ENCODE peak calls at places on chromosomes 6 and 20, in eight cellular contexts. Q is keratinocyte, D is choroid plexus epithelial cell, O is AG09319, V is upper lobe of left lung, Y is left ventricle myocardium inferior, P is ascending aorta, R is thyroid gland. N is an unnamed sample.

GRCh38 chr20:25077610-25078169 is 4.3 kb downstream of the VSX1 start:
- DNase-seq in D (peak), V (peak), Y (no peak), Q (no peak), P (no peak), O (no peak), R (no peak), N (no peak)

GRCh38 chr6:42352856-42353564 is 98.7 kb downstream of the TRERF1 start:
- DNase-seq in V (no peak), Q (peak), D (peak), P (no peak), O (no peak), Y (no peak), R (no peak), N (no peak)

GRCh38 chr6:145964948-145965366 is 799 bp upstream of the SHPRH start:
- DNase-seq in D (no peak), R (no peak), Y (no peak), Q (no peak), V (no peak), P (no peak), O (no peak), N (no peak)

GRCh38 chr20:54093423-54094267 is 23.3 kb upstream of the BCAS1 start:
- DNase-seq in Q (no peak), Y (no peak), V (no peak), D (no peak), O (no peak), P (no peak), R (no peak), N (no peak)

GRCh38 chr6:73672290-73672689 is 18.5 kb upstream of the SLC17A5 start:
- DNase-seq in O (no peak), P (no peak), Q (no peak), Y (no peak), D (no peak), R (no peak), V (no peak), N (no peak)

GRCh38 chr20:4919047-4919704 is 82.1 kb downstream of the SLC23A2 start:
- DNase-seq in R (peak), Y (no peak), V (no peak), O (no peak), D (no peak), P (no peak), Q (no peak), N (no peak)

GRCh38 chr6:87832025-87832825 is 130.2 kb upstream of the AKIRIN2 start:
- DNase-seq in Y (no peak), D (peak), Q (no peak), P (no peak), R (no peak), V (no peak), O (no peak), N (no peak)

GRCh38 chr6:41732601-41733348 is 2.6 kb downstream of the TFEB start:
- DNase-seq in P (no peak), R (peak), Y (no peak), O (no peak), Q (no peak), V (no peak), D (peak), N (no peak)

GRCh38 chr20:18773566-18773965 is 40.0 kb upstream of the SCP2D1 start:
- DNase-seq in Y (no peak), D (no peak), R (no peak), O (no peak), V (no peak), Q (no peak), P (no peak), N (no peak)

GRCh38 chr20:42530855-42531674 is 658.6 kb downstream of the PTPRT start:
- DNase-seq in P (no peak), V (no peak), O (no peak), R (no peak), Y (no peak), D (peak), Q (no peak), N (no peak)

GRCh38 chr6:100217225-100217624 is 223.2 kb upstream of the MCHR2 start:
- DNase-seq in Q (no peak), D (peak), Y (no peak), V (no peak), O (no peak), P (no peak), R (no peak), N (no peak)

GRCh38 chr6:126040826-126041225 is 54.5 kb downstream of the TRMT11 start:
- DNase-seq in D (peak), Y (no peak), V (peak), O (no peak), R (no peak), Q (no peak), P (no peak), N (no peak)

GRCh38 chr6:163814494-163815364 is 400.2 kb downstream of the QKI start:
- DNase-seq in O (peak), Y (no peak), R (no peak), D (peak), P (no peak), Q (no peak), V (no peak), N (no peak)

GRCh38 chr6:15464211-15464725 is 198.6 kb downstream of the DTNBP1 start:
- DNase-seq in D (peak), R (no peak), V (no peak), Y (no peak), O (no peak), P (no peak), Q (no peak), N (no peak)

GRCh38 chr6:170235726-170236125 is 55.2 kb downstream of the DLL1 start:
- DNase-seq in V (no peak), Y (no peak), P (no peak), D (no peak), R (no peak), Q (no peak), O (no peak), N (no peak)

GRCh38 chr6:13924146-13924948 is 405 bp upstream of the RNF182 start:
- DNase-seq in Q (no peak), P (peak), R (peak), O (no peak), V (peak), D (peak), Y (peak), N (no peak)

GRCh38 chr6:13120483-13121482 is 207.6 kb downstream of the TBC1D7 start:
- DNase-seq in V (no peak), Q (no peak), O (no peak), P (no peak), R (peak), Y (peak), D (no peak), N (no peak)

GRCh38 chr6:19538086-19538485 is 299.1 kb upstream of the ID4 start:
- DNase-seq in R (peak), P (no peak), D (no peak), V (peak), Q (peak), Y (no peak), O (no peak), N (no peak)

GRCh38 chr6:143545976-143546547 is 34.5 kb upstream of the FUCA2 start:
- DNase-seq in V (no peak), D (peak), R (no peak), Y (no peak), Q (no peak), P (no peak), O (no peak), N (no peak)

GRCh38 chr6:37538107-37538506 is 38.4 kb upstream of the CCDC167 start:
- DNase-seq in R (no peak), Q (no peak), D (no peak), Y (no peak), O (no peak), P (no peak), V (no peak), N (no peak)
- TF ChIP-seq CTCF in R (no peak), Q (peak), D (peak), Y (peak), O (peak), P (no peak), V (no peak), N (no peak)

DNA sequence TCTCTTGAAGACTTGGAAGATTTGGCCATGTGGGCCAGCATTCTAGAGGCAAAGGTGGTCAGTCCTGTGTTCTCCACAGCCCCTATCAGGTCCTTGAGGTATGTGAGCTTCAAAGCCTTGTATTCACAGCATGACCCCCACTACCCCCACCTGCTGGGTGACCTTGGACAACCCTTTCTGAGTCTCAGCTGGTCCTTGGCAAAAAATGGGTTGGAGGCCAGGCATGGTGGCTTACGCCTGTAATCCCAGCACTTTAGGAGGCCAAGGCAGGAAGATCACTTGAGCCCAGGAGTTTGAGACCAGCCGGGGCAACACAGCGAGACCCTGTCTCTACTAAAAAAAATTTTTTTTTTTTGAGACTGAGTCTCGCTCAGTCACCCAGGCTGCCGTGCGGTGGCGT is 42.6 kb downstream of the UBE2V1 start:
- DNase-seq in R (no peak), O (no peak), P (no peak), D (no peak), Q (no peak), Y (peak), V (no peak), N (no peak)
- TF ChIP-seq CTCF in R (no peak), O (no peak), P (no peak), D (no peak), Q (no peak), Y (no peak), V (no peak), N (no peak)

DNA sequence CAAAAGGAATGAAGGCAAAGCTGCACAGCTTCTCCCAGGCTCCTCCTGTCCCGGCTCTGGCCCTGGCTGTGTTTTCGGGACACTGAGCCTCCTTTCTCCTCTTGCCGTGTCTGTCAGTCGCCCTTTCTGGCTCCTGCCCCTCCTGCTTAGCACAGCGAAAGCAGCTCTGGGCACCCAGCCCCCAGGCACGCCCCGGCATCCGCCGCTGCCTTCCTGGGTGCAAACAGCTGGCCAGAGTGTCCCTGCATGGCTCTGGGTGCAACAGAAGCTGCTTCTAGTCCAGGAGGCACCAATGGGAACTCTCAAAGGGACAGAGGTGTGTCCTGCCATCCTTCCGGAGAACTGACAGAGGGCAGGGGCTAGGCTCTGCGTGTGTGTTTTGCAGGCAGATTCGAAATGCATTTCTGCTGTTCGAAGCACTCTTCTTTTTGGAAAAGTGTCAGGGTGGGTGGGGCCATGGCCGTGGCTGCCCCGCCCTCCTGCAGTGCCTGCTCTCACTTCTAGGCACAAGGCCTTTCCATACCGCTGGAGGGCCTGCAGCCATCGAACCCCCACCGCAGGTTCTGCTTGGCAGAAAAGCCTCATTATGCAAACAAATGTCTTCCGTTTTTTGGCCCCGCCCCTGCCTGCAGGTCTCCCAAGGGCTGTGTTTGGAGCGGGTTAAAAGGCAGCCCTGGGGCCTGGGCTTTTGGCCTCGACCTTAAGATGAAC is 15.5 kb downstream of the COL9A3 start:
- DNase-seq in O (no peak), Y (no peak), Q (no peak), P (no peak), R (peak), V (peak), D (no peak), N (no peak)
- TF ChIP-seq CTCF in O (no peak), Y (no peak), Q (no peak), P (no peak), R (no peak), V (no peak), D (no peak), N (no peak)

DNA sequence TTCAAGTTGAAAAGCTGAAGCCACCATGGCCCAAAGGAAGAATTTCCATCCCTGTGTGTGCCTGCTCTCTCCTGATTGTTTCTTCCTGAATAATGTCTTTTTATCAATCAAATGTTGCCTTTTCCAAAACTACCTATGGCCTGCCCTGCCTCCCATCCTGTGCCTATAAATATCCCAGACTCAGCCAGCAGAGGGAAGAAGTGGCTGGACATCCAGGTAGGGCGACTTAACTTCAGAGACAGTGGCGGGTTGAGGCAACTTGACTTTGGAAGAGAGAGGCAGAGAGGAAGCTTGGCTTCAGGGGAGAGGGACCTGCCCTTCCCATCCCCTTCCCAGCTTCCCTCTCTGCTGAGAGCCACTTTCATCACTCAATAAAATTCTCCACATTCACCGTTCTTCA is 133.0 kb downstream of the LCA5 start:
- DNase-seq in Q (no peak), D (no peak), O (no peak), V (no peak), R (no peak), P (no peak), Y (no peak), N (no peak)
- TF ChIP-seq CTCF in Q (peak), D (peak), O (no peak), V (no peak), R (no peak), P (no peak), Y (no peak), N (no peak)

DNA sequence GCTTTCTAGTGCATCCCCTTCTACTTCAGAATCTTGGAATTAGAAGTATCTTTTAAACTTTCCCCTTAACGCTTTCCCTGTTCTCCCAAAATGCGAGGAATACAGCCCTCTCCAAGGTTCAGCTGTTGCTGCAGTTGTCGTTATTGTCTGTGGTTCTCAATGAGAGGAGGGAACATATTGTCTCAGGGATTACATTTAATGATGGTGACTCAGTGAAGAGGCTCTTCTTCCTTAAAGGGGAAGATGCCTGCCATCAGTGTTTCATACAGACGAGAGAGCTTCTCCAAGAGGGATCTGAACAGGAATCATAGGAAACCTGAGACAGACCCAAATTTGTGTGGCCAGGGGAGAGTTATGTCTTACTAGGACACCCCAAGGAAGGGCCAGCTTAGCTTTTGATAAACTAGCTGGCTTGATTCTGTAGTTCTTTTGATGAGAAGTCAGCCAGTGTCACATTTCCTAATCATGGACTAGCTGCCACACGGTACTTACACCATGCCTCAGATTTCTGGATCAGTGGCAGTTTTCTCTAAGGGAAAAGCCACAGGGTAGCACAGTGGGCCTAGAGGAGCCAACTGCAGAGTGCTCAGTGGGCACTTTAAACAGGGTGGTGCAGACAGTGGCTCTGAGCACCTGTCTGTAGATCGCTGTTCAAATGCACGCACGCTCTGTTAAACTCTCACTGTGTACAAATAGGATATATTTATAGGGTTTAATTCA is 59.7 kb upstream of the TMEM181 start:
- DNase-seq in Y (no peak), Q (no peak), P (no peak), D (peak), V (no peak), O (no peak), R (no peak), N (no peak)
- TF ChIP-seq CTCF in Y (no peak), Q (no peak), P (no peak), D (no peak), V (no peak), O (no peak), R (no peak), N (no peak)

GRCh38 chr6:109453594-109454482 is 1.7 kb downstream of the MICAL1 start:
- DNase-seq in Y (peak), P (peak), D (peak), R (no peak), V (no peak), Q (no peak), O (no peak), N (no peak)

GRCh38 chr6:109455502-109456282 is at the start of gene MICAL1:
- DNase-seq in V (peak), Q (no peak), Y (peak), R (peak), P (peak), O (no peak), D (peak), N (no peak)

GRCh38 chr6:109455161-109455501 is 441 bp downstream of the MICAL1 start:
- DNase-seq in P (no peak), Q (no peak), V (no peak), R (no peak), D (no peak), Y (no peak), O (no peak), N (no peak)

GRCh38 chr6:109453156-109453555 is 2.4 kb downstream of the MICAL1 start:
- DNase-seq in P (no peak), O (no peak), D (no peak), V (no peak), Y (no peak), Q (no peak), R (no peak), N (no peak)

GRCh38 chr6:109454483-109455160 is 950 bp downstream of the MICAL1 start:
- DNase-seq in V (peak), Q (no peak), P (peak), D (peak), Y (no peak), R (no peak), O (no peak), N (no peak)
- TF ChIP-seq CTCF in V (no peak), Q (no peak), P (no peak), D (no peak), Y (no peak), R (no peak), O (no peak), N (no peak)

DNA sequence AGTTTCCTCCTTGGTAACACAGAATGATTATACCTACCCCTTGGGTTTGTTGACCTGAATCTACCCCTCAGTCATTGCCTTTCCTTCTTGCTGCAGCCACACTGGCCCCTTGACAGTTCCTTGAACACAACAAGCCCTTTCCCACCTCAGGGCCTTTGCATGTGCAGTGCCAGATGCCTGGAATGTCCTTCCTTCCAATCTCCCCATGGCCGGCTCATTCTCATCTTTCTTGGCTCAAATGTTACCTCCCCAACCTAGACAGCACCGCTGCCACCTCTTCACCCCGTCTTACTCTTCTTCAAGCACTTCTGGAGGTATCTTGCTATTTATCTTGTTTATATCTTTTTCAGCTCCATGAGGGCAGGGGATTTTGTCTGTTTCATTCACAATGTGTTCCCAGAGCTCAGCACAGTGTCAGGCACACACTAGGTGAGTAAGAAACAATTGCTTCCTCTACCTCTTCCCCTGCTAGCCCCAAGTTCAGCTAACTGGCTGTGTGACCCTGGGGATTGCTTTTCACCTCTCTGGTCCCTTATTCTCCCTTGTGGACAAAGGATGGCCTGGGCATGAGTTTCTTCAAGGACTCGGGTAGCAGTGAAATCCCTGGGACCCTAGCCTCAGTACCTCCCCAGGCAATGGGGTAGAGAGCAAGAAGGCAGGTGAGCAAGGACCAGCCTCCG is 121.5 kb downstream of the CEBPB start:
- DNase-seq in D (no peak), R (no peak), V (no peak), Q (no peak), P (no peak), O (no peak), Y (no peak), N (no peak)
- TF ChIP-seq CTCF in D (no peak), R (no peak), V (no peak), Q (no peak), P (no peak), O (no peak), Y (no peak), N (no peak)

GRCh38 chr20:63431944-63432343 is 40.5 kb downstream of the KCNQ2 start:
- DNase-seq in O (no peak), P (no peak), Y (no peak), D (no peak), R (no peak), Q (no peak), V (no peak), N (no peak)
- TF ChIP-seq CTCF in O (no peak), P (no peak), Y (no peak), D (no peak), R (no peak), Q (no peak), V (no peak), N (no peak)

GRCh38 chr6:156989159-156989806 is 212.1 kb downstream of the ARID1B start:
- DNase-seq in V (no peak), D (no peak), O (no peak), Q (no peak), R (no peak), Y (no peak), P (no peak), N (no peak)
- TF ChIP-seq CTCF in V (no peak), D (no peak), O (no peak), Q (no peak), R (no peak), Y (no peak), P (no peak), N (no peak)